ENCODE peak calls at places on chromosomes 16 and 17, in nine cellular contexts. H is colonic mucosa, M is A549, X is Panc1, U is stomach, N is left ventricle myocardium inferior, A is neural progenitor cell, K is right atrium auricular region, O is lower lobe of right lung. T is an unnamed sample. For H3K4me1, the result is how much of the 10 kb centered on the place peaks cover.

GRCh38 chr16:86740298-86740697 is 161.9 kb downstream of the FOXL1 start:
- DNase-seq in O (no peak), N (no peak), U (no peak), X (no peak), H (no peak), A (no peak), K (no peak), M (no peak), T (no peak)

GRCh38 chr16:85037050-85037410 is 9.4 kb downstream of the KIAA0513 start:
- DNase-seq in K (no peak), A (no peak), X (peak), U (no peak), H (no peak), M (peak), O (no peak), N (no peak), T (no peak)

GRCh38 chr16:12171206-12171605 is 194.7 kb downstream of the SNX29 start:
- DNase-seq in N (no peak), U (no peak), K (no peak), A (no peak), M (no peak), H (no peak), X (no peak), O (no peak), T (no peak)

GRCh38 chr17:82160081-82160480 is 52.6 kb downstream of the CCDC57 start:
- DNase-seq in U (no peak), X (no peak), H (no peak), M (no peak), O (no peak), K (no peak), N (no peak), A (no peak), T (peak)

GRCh38 chr16:88459366-88460055 is 6.4 kb downstream of the ZFPM1 start:
- DNase-seq in N (no peak), M (no peak), O (no peak), A (no peak), H (no peak), U (no peak), K (no peak), X (no peak), T (no peak)

GRCh38 chr17:76331083-76331482 is 22.6 kb downstream of the PRPSAP1 start:
- DNase-seq in M (no peak), K (no peak), O (no peak), X (no peak), N (no peak), U (no peak), A (no peak), H (peak), T (peak)

GRCh38 chr16:53576904-53577303 is 73.9 kb upstream of the AKTIP start:
- DNase-seq in M (no peak), N (no peak), U (no peak), H (no peak), A (no peak), O (no peak), K (no peak), X (no peak), T (no peak)

GRCh38 chr17:53058031-53058430 is 764.7 kb upstream of the KIF2B start:
- DNase-seq in H (no peak), A (no peak), M (no peak), K (no peak), O (no peak), N (no peak), X (no peak), U (no peak), T (no peak)

GRCh38 chr17:49434821-49435581 is 20.3 kb upstream of the PHB1 start:
- DNase-seq in X (no peak), M (peak), A (peak), N (no peak), K (no peak), O (no peak), H (peak), U (peak), T (peak)

GRCh38 chr17:37068266-37068665 is 119.5 kb downstream of the AATF start:
- DNase-seq in X (no peak), H (no peak), N (no peak), U (peak), M (no peak), O (no peak), A (no peak), K (no peak), T (peak)

GRCh38 chr17:62737513-62737912 is 70.6 kb downstream of the MARCHF10 start:
- DNase-seq in H (no peak), M (no peak), X (no peak), K (no peak), N (no peak), O (no peak), A (no peak), U (no peak), T (no peak)

GRCh38 chr17:41340934-41341861 is 9.4 kb downstream of the KRT33A start:
- DNase-seq in N (no peak), U (no peak), X (no peak), M (no peak), H (no peak), K (no peak), A (no peak), O (no peak), T (no peak)

GRCh38 chr16:26204138-26204537 is 512.4 kb downstream of the HS3ST4 start:
- DNase-seq in K (no peak), U (no peak), M (no peak), N (no peak), A (no peak), X (no peak), H (no peak), O (no peak), T (no peak)

GRCh38 chr16:14310519-14310991 is 239.4 kb downstream of the MRTFB start:
- DNase-seq in X (no peak), K (no peak), H (no peak), A (peak), M (peak), U (no peak), N (no peak), O (no peak), T (no peak)

GRCh38 chr16:27230562-27230991 is 27.3 kb downstream of the KDM8 start:
- DNase-seq in N (no peak), X (no peak), K (no peak), O (peak), A (no peak), M (no peak), U (peak), H (peak), T (peak)

GRCh38 chr17:50881182-50881581 is 15.0 kb upstream of the TOB1 start:
- DNase-seq in N (no peak), H (no peak), K (no peak), M (no peak), X (no peak), O (no peak), A (no peak), U (no peak), T (no peak)

GRCh38 chr16:74169687-74170522 is 126.7 kb upstream of the PSMD7 start:
- DNase-seq in O (no peak), X (no peak), U (no peak), A (no peak), N (no peak), M (peak), H (peak), K (no peak), T (peak)

GRCh38 chr16:30649725-30650368 is 913 bp upstream of the PRR14 start:
- DNase-seq in A (no peak), O (no peak), N (no peak), X (no peak), U (no peak), K (peak), M (no peak), H (no peak), T (peak)

GRCh38 chr17:49013311-49014205 is 16.4 kb downstream of the IGF2BP1 start:
- DNase-seq in O (no peak), X (no peak), H (no peak), K (peak), M (peak), N (no peak), A (peak), U (no peak), T (no peak)

GRCh38 chr16:69522041-69522578 is 43.7 kb upstream of the NFAT5 start:
- DNase-seq in M (no peak), H (no peak), O (no peak), U (no peak), X (no peak), K (no peak), N (no peak), A (no peak), T (no peak)

GRCh38 chr17:40176409-40177110 is 710 bp upstream of the RAPGEFL1 start:
- DNase-seq in U (peak), H (peak), K (no peak), A (no peak), N (no peak), O (peak), M (no peak), X (no peak), T (peak)
- H3K4me3 ChIP-seq in U (no peak), H (no peak), K (peak), A (no peak), N (peak), O (peak), M (no peak), X (no peak), T (no peak)

DNA sequence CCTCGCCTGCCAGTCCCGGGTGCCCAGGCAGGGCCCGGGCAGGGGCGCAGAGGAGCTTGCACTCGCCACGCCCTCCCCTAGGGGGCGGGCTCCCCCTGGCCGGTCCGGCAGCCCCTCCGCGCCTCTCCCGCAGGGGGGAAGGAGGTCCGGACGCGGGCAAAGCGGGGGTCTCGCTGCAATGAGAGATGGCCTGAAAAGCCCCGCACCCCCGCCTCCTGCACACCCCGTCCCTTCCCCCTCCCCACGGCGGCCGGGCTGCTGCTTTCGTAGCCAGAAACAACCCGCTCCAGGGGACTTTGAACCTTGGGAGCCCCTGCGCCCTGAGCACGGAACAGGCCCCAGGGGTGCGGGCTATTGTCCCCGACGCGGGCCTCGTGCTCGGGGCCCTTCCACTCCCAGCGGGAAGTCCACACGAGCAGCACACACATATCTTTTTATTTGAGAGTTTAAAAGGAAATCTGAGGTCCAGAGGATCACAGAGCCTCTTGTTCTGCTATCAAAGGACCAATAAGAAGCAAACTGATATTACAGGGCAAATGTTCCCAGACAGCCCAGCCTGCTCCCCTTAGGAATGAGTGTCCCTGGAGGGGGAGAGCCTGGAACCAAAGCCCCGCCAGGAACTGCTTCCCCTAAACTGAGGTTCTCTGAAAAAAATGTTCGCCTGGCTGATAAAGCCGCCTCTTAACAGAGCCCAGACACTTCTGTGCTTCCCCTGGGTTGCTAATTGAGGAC is 5.8 kb upstream of the CBX4 start:
- DNase-seq in H (peak), N (peak), X (no peak), A (peak), M (peak), U (peak), K (no peak), O (peak), T (peak)
- H3K27ac ChIP-seq in H (peak), N (peak), X (peak), A (no peak), M (peak), U (peak), K (peak), O (peak), T (peak)

DNA sequence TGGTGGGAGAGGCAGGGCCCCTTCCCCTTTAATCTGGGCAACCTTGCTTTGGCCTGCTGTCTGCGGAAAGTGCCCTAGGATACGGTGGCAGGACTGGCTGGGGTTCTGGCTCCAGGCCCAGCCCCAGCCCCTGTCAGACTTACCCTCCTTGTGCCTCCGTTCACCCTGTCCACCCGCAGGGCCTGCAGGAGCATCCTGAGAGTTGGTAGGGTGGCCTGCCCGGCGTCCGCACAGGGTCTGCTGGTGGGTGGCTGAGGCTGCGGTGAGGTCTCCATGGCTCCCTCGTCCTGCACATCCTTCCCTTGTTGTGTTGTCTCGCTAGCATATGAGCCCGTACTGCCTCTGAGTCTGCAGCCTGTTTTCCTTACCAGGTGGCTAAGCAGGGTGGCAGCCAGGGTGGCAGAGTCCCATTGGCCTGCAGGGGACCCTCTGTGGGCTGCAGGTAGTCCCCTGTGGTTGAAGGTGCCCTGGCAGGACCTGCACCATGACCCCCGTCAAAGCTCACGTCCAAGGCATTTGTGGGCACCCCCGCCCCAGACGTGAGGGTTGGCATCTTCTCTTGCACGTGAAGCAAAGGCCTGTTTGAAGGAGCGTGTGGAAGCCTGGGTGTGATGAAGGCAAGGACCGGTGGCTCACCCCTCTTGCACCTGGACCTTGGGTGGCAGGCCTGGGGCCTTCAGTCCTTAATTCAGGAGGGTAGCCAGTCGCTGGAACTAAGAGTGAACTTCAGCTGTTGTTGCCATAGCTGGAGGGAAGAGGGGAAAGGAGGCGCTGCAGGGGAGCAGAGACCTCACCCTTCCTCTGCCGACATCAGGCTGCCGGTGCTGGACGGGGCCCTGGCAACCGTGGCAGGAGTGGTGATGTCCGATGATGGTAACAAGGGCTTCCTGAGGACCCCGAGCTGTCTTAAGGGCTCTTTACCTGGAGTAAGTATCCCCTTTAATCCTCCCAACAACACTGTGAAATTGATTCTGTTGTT is 293.7 kb downstream of the SEC14L1 start:
- DNase-seq in N (no peak), U (no peak), H (no peak), X (no peak), O (no peak), K (no peak), A (no peak), M (no peak), T (no peak)
- H3K4me1 ChIP-seq in N (half or more), U (half or more), H (under half), X (half or more), O (half or more), K (half or more), A (half or more), M (under half), T (under half)

DNA sequence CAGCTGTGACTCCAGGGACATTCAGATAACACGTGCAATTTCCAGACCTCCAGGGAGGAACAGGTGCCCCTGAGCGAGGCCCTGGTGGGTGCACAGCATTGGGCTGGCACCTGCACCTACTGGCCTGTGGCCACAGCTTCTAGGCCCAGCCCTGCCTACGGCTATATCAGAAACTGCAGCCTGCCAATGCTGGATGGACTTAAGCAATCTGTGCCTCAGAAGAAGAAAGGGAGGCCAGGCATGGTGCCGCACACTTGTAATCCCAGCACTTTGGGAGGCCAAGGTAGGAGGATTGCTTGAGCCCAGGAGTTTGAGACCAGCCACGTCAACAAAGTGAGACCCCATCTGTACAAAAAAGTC is 12.4 kb downstream of the PITPNM3 start:
- DNase-seq in H (no peak), A (no peak), O (peak), X (no peak), N (no peak), M (no peak), K (no peak), U (no peak), T (no peak)
- H3K4me3 ChIP-seq in H (no peak), A (no peak), O (no peak), X (no peak), N (no peak), M (no peak), K (no peak), U (no peak), T (no peak)